ENCODE peak calls at places on chromosomes 6 and 20, in eight cellular contexts. Y is mesenchymal stem cell, N is endothelial cell of umbilical vein, A is fibroblast of lung, J is IMR-90, D is PC-3, F is neuronal stem cell, T is SK-N-SH. X is an unnamed sample.

GRCh38 chr20:24111858-24112257 is 123.3 kb upstream of the GGTLC1 start:
- DNase-seq in Y (no peak), N (no peak), A (no peak), J (no peak), D (peak), F (no peak), T (no peak), X (no peak)

GRCh38 chr6:148493374-148493773 is 150.7 kb downstream of the SASH1 start:
- DNase-seq in Y (no peak), N (no peak), A (no peak), J (no peak), D (no peak), F (no peak), T (no peak), X (no peak)

GRCh38 chr20:10466325-10466724 is 31.2 kb downstream of the SLX4IP start:
- DNase-seq in Y (peak), N (peak), A (peak), J (peak), D (no peak), F (peak), T (no peak), X (no peak)

GRCh38 chr20:59837623-59838394 is 95.6 kb downstream of the SYCP2 start:
- DNase-seq in Y (no peak), N (no peak), A (no peak), J (no peak), D (peak), F (no peak), T (no peak), X (no peak)

GRCh38 chr6:13827038-13827437 is 12.7 kb upstream of the MCUR1 start:
- DNase-seq in Y (no peak), N (no peak), A (no peak), J (no peak), D (no peak), F (no peak), T (no peak), X (no peak)

GRCh38 chr6:165837948-165838745 is 175.1 kb upstream of the PDE10A start:
- DNase-seq in Y (no peak), N (no peak), A (no peak), J (no peak), D (no peak), F (no peak), T (no peak), X (no peak)

GRCh38 chr6:136016228-136017225 is 165.0 kb downstream of the PDE7B start:
- DNase-seq in Y (no peak), N (no peak), A (no peak), J (no peak), D (peak), F (no peak), T (no peak), X (no peak)

GRCh38 chr20:48689874-48690571 is 137.8 kb downstream of the PREX1 start:
- DNase-seq in Y (no peak), N (no peak), A (no peak), J (no peak), D (no peak), F (no peak), T (no peak), X (no peak)

GRCh38 chr6:135085700-135086413 is 31.2 kb upstream of the HBS1L start:
- DNase-seq in Y (no peak), N (no peak), A (peak), J (no peak), D (no peak), F (no peak), T (no peak), X (no peak)

GRCh38 chr20:5065489-5066383 is 54.0 kb downstream of the PCNA start:
- DNase-seq in Y (peak), N (peak), A (peak), J (peak), D (peak), F (no peak), T (no peak), X (peak)

GRCh38 chr20:57878803-57879424 is 169.1 kb upstream of the PMEPA1 start:
- DNase-seq in Y (no peak), N (no peak), A (no peak), J (no peak), D (no peak), F (no peak), T (no peak), X (no peak)

GRCh38 chr6:79898076-79898475 is 49.3 kb downstream of the ELOVL4 start:
- DNase-seq in Y (no peak), N (no peak), A (no peak), J (no peak), D (no peak), F (no peak), T (no peak), X (no peak)

GRCh38 chr6:112683926-112684325 is 336.8 kb downstream of the RFPL4B start:
- DNase-seq in Y (peak), N (no peak), A (peak), J (peak), D (peak), F (no peak), T (no peak), X (peak)

GRCh38 chr6:45710304-45710821 is 305.3 kb downstream of the CLIC5 start:
- DNase-seq in Y (peak), N (no peak), A (peak), J (peak), D (peak), F (no peak), T (no peak), X (peak)

GRCh38 chr20:49303211-49303610 is 25.4 kb upstream of the ZNFX1 start:
- DNase-seq in Y (peak), N (no peak), A (no peak), J (no peak), D (no peak), F (no peak), T (no peak), X (no peak)

GRCh38 chr20:35607003-35607735 is 8.5 kb upstream of the SPAG4 start:
- DNase-seq in Y (no peak), N (no peak), A (no peak), J (no peak), D (peak), F (no peak), T (no peak), X (no peak)

GRCh38 chr6:72619883-72620696 is 1.8 kb upstream of the KCNQ5 start:
- DNase-seq in Y (peak), N (peak), A (no peak), J (peak), D (no peak), F (peak), T (peak), X (peak)

GRCh38 chr6:17361013-17361412 is 32.4 kb upstream of the CAP2 start:
- DNase-seq in Y (no peak), N (no peak), A (peak), J (peak), D (peak), F (no peak), T (no peak), X (peak)

GRCh38 chr6:153099636-153100035 is 31.4 kb downstream of the RGS17 start:
- DNase-seq in Y (no peak), N (no peak), A (no peak), J (no peak), D (no peak), F (no peak), T (no peak), X (no peak)

GRCh38 chr6:16352258-16352635 is 113.9 kb downstream of the GMPR start:
- DNase-seq in Y (peak), N (peak), A (peak), J (peak), D (no peak), F (no peak), T (no peak), X (peak)

GRCh38 chr6:26140967-26141294 is 53.7 kb downstream of the HFE start:
- DNase-seq in Y (no peak), N (no peak), A (no peak), J (no peak), D (no peak), F (no peak), T (no peak), X (no peak)

GRCh38 chr20:37917436-37917835 is 14.5 kb downstream of the VSTM2L start:
- DNase-seq in Y (no peak), N (no peak), A (no peak), J (no peak), D (no peak), F (no peak), T (no peak), X (no peak)

GRCh38 chr6:1131285-1132079 is 180.4 kb upstream of the FOXQ1 start:
- DNase-seq in Y (peak), N (no peak), A (peak), J (peak), D (peak), F (no peak), T (no peak), X (peak)

GRCh38 chr6:144809120-144809519 is 524.0 kb downstream of the UTRN start:
- DNase-seq in Y (peak), N (no peak), A (no peak), J (peak), D (peak), F (no peak), T (no peak), X (no peak)

GRCh38 chr20:63735859-63736718 is at the start of gene LIME1:
- DNase-seq in Y (no peak), N (no peak), A (no peak), J (no peak), D (no peak), F (no peak), T (peak), X (peak)

GRCh38 chr6:78513856-78514255 is 353.5 kb upstream of the IRAK1BP1 start:
- DNase-seq in Y (no peak), N (no peak), A (no peak), J (no peak), D (no peak), F (peak), T (peak), X (no peak)

GRCh38 chr20:21159658-21160380 is 33.9 kb downstream of the KIZ start:
- DNase-seq in Y (no peak), N (no peak), A (peak), J (peak), D (peak), F (no peak), T (no peak), X (no peak)

GRCh38 chr6:122845916-122846632 is 57.0 kb downstream of the SMPDL3A start:
- DNase-seq in Y (peak), N (no peak), A (peak), J (peak), D (no peak), F (no peak), T (no peak), X (peak)

GRCh38 chr6:4169028-4169789 is 33.8 kb upstream of the ECI2 start:
- DNase-seq in Y (no peak), N (no peak), A (peak), J (peak), D (no peak), F (no peak), T (no peak), X (no peak)

GRCh38 chr6:4167123-4167522 is 31.7 kb upstream of the ECI2 start:
- DNase-seq in Y (no peak), N (no peak), A (no peak), J (no peak), D (no peak), F (no peak), T (no peak), X (no peak)

GRCh38 chr6:4164456-4164855 is 29.1 kb upstream of the ECI2 start:
- DNase-seq in Y (no peak), N (no peak), A (no peak), J (no peak), D (no peak), F (no peak), T (no peak), X (no peak)

GRCh38 chr6:4170297-4170696 is 34.9 kb upstream of the ECI2 start:
- DNase-seq in Y (no peak), N (no peak), A (no peak), J (no peak), D (no peak), F (no peak), T (no peak), X (no peak)

GRCh38 chr6:4167833-4168232 is 32.5 kb upstream of the ECI2 start:
- DNase-seq in Y (no peak), N (no peak), A (no peak), J (no peak), D (no peak), F (no peak), T (no peak), X (no peak)
- H2AFZ ChIP-seq in Y (no peak), N (no peak), A (no peak), J (no peak), D (no peak), F (no peak), T (no peak), X (no peak)

GRCh38 chr6:70241991-70242420 is 60.9 kb downstream of the COL9A1 start:
- DNase-seq in Y (peak), N (no peak), A (no peak), J (no peak), D (no peak), F (no peak), T (no peak), X (no peak)
- H2AFZ ChIP-seq in Y (no peak), N (no peak), A (no peak), J (no peak), D (no peak), F (peak), T (no peak), X (no peak)

GRCh38 chr6:158517581-158517980 is 42.3 kb upstream of the TMEM181 start:
- DNase-seq in Y (peak), N (no peak), A (no peak), J (no peak), D (no peak), F (no peak), T (no peak), X (peak)

GRCh38 chr6:158517038-158517437 is 42.9 kb upstream of the TMEM181 start:
- DNase-seq in Y (no peak), N (no peak), A (no peak), J (no peak), D (no peak), F (no peak), T (no peak), X (no peak)

GRCh38 chr6:158514991-158515390 is 44.9 kb upstream of the TMEM181 start:
- DNase-seq in Y (no peak), N (no peak), A (no peak), J (no peak), D (no peak), F (no peak), T (no peak), X (no peak)

GRCh38 chr6:158514176-158514575 is 45.7 kb upstream of the TMEM181 start:
- DNase-seq in Y (no peak), N (no peak), A (no peak), J (no peak), D (no peak), F (no peak), T (no peak), X (peak)

DNA sequence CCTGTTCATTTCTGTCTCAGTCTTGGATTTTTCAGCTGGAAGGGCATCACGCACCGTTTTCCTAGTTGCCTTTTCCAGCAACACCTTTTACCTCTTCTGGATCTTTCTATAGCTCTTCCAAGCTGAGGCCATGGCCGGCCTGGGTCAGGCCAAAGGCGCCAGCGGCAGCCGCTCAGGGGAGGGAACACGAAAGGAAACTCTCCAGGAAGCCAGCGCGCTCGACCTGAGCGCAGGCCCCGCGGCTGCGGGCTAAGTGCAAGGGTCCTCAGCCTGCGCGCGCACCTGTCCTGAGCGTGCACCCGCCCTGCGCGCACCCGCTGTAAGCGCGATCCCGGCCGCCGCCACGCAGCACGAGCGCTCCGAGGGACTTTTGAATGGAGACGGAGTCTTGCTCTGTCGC is 43.8 kb upstream of the TMEM181 start:
- DNase-seq in Y (no peak), N (peak), A (no peak), J (no peak), D (no peak), F (no peak), T (no peak), X (peak)
- H2AFZ ChIP-seq in Y (no peak), N (no peak), A (no peak), J (no peak), D (no peak), F (no peak), T (no peak), X (no peak)

DNA sequence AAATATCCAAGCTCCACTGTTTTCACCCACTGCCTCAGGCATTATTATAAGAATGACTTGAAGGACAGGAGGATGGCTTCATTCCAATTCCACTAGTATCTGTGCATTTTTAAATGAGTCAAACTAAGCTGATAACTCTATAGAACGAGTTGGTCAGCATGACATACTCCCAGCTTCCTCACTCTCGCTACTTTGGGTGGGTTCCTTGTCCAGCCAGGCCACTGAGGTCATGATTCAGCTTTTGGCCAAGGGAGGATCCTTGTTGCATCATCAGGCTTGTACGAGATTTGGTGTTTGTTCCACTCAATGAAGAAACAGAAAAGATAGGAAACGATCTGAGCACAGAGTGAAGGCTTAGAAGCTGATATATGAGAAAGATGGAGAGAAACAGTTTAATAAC is 19.8 kb downstream of the NEDD9 start:
- DNase-seq in Y (peak), N (peak), A (peak), J (peak), D (peak), F (no peak), T (no peak), X (peak)
- H2AFZ ChIP-seq in Y (no peak), N (no peak), A (no peak), J (no peak), D (no peak), F (no peak), T (no peak), X (no peak)

DNA sequence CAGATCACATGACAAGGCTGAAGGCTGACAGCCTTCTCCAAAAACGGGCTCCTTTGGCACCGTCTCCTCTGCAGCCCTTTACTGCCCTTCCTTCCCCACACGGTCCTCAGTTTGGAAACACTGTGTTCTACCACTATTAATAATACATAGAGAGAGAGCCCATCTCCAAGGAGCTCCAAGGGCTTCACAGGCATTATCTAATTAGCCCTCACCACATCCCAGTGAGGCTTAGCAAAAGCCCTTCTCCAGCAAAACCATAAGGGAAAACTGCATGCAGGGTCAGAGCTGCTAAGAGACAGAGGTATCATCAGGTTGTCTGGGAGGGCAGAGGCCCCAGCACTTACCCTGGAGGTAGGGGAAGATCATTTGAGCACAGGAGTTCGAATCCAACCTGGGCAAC is 169.3 kb upstream of the JARID2 start:
- DNase-seq in Y (no peak), N (no peak), A (no peak), J (no peak), D (no peak), F (no peak), T (no peak), X (peak)
- H2AFZ ChIP-seq in Y (no peak), N (no peak), A (no peak), J (no peak), D (no peak), F (no peak), T (no peak), X (no peak)

GRCh38 chr6:111069722-111070406 is 17.4 kb upstream of the SLC16A10 start:
- DNase-seq in Y (no peak), N (no peak), A (no peak), J (no peak), D (no peak), F (no peak), T (no peak), X (no peak)
- H2AFZ ChIP-seq in Y (no peak), N (no peak), A (no peak), J (no peak), D (no peak), F (no peak), T (no peak), X (no peak)